ENCODE peak calls at places on chromosomes 7 and 10, in five cellular contexts. W, I, D, N and Y are unnamed samples.

GRCh38 chr7:11988186-11988585 is 156.2 kb upstream of the THSD7A start:
- DNase-seq in W (no peak), I (no peak), D (no peak), N (no peak), Y (no peak)

GRCh38 chr10:10807106-10807505 is 210.6 kb upstream of the CELF2 start:
- DNase-seq in W (no peak), I (no peak), D (no peak), N (no peak), Y (no peak)

GRCh38 chr7:16167531-16167930 is 253.8 kb downstream of the CRPPA start:
- DNase-seq in W (no peak), I (no peak), D (no peak), N (no peak), Y (no peak)

GRCh38 chr10:48976208-48976607 is 36.6 kb upstream of the LRRC18 start:
- DNase-seq in W (no peak), I (no peak), D (no peak), N (no peak), Y (no peak)

GRCh38 chr10:35335718-35336083 is 608 bp upstream of the CCNY start:
- DNase-seq in W (no peak), I (peak; percentile 38), D (no peak), N (no peak), Y (no peak)

GRCh38 chr10:49360271-49361177 is 35.4 kb downstream of the DRGX start:
- DNase-seq in W (no peak), I (peak; percentile 23), D (peak; percentile 48), N (peak; percentile 75), Y (peak; percentile 40)

GRCh38 chr10:3091346-3091787 is 24.0 kb downstream of the PFKP start:
- DNase-seq in W (no peak), I (no peak), D (no peak), N (peak; percentile 81), Y (no peak)

GRCh38 chr7:50339990-50340500 is 35.5 kb downstream of the IKZF1 start:
- DNase-seq in W (no peak), I (peak; percentile 84), D (no peak), N (no peak), Y (no peak)

GRCh38 chr10:132397671-132398565 is 918 bp downstream of the PWWP2B start:
- DNase-seq in W (no peak), I (peak; percentile 63), D (no peak), N (peak; percentile 74), Y (peak; percentile 81)

GRCh38 chr10:30963994-30964930 is 67.4 kb downstream of the ZNF438 start:
- DNase-seq in W (no peak), I (no peak), D (no peak), N (no peak), Y (no peak)

GRCh38 chr10:71694567-71694968 is 25.0 kb downstream of the C10orf105 start:
- DNase-seq in W (no peak), I (peak; percentile 32), D (peak; percentile 64), N (peak; percentile 72), Y (no peak)

GRCh38 chr10:94992811-94993210 is 54.4 kb downstream of the CYP2C9 start:
- DNase-seq in W (no peak), I (no peak), D (no peak), N (no peak), Y (no peak)

GRCh38 chr10:95404864-95405263 is 114.1 kb upstream of the PDLIM1 start:
- DNase-seq in W (no peak), I (no peak), D (no peak), N (no peak), Y (no peak)

GRCh38 chr7:32481921-32482320 is 8.3 kb downstream of the LSM5 start:
- DNase-seq in W (no peak), I (no peak), D (no peak), N (no peak), Y (no peak)

GRCh38 chr7:22700559-22701002 is 26.4 kb upstream of the IL6 start:
- DNase-seq in W (no peak), I (no peak), D (no peak), N (no peak), Y (no peak)

GRCh38 chr7:114952296-114952695 is 30.4 kb downstream of the MDFIC start:
- DNase-seq in W (no peak), I (no peak), D (no peak), N (no peak), Y (no peak)

GRCh38 chr10:22415072-22415471 is 69.8 kb downstream of the SPAG6 start:
- DNase-seq in W (no peak), I (no peak), D (no peak), N (no peak), Y (no peak)

GRCh38 chr10:46546591-46547330 is 9.7 kb downstream of the GPRIN2 start:
- DNase-seq in W (peak; percentile 45), I (peak; percentile 4), D (peak; percentile 3), N (peak; percentile 91), Y (peak; percentile 62)

GRCh38 chr7:30472081-30472770 is 6.4 kb downstream of the NOD1 start:
- DNase-seq in W (no peak), I (no peak), D (no peak), N (no peak), Y (peak; percentile 44)

GRCh38 chr10:86742230-86742629 is 14.2 kb upstream of the BMPR1A start:
- DNase-seq in W (no peak), I (no peak), D (no peak), N (no peak), Y (no peak)

GRCh38 chr10:86749835-86750234 is 6.6 kb upstream of the BMPR1A start:
- DNase-seq in W (no peak), I (no peak), D (no peak), N (no peak), Y (no peak)

GRCh38 chr10:86747796-86748581 is 8.4 kb upstream of the BMPR1A start:
- DNase-seq in W (no peak), I (no peak), D (no peak), N (no peak), Y (no peak)

GRCh38 chr10:86744067-86744725 is 12.2 kb upstream of the BMPR1A start:
- DNase-seq in W (no peak), I (no peak), D (no peak), N (no peak), Y (peak; percentile 87)
- H3K27ac ChIP-seq in W (no peak overlapping the region), I (no peak overlapping the region), D (no peak overlapping the region), N (peak overlapping the region; percentile 43), Y (peak overlapping the region; percentile 96)

GRCh38 chr7:1810961-1811849 is 141.1 kb downstream of the ELFN1 start:
- DNase-seq in W (no peak), I (no peak), D (no peak), N (peak; percentile 39), Y (peak; percentile 35)

GRCh38 chr7:1812693-1813393 is 142.8 kb downstream of the ELFN1 start:
- DNase-seq in W (no peak), I (no peak), D (no peak), N (peak; percentile 59), Y (no peak)

GRCh38 chr7:1810521-1810920 is 140.4 kb downstream of the ELFN1 start:
- DNase-seq in W (no peak), I (no peak), D (no peak), N (peak; percentile 25), Y (peak; percentile 46)

GRCh38 chr7:1813394-1814088 is 143.5 kb downstream of the ELFN1 start:
- DNase-seq in W (no peak), I (no peak), D (no peak), N (peak; percentile 55), Y (no peak)

DNA sequence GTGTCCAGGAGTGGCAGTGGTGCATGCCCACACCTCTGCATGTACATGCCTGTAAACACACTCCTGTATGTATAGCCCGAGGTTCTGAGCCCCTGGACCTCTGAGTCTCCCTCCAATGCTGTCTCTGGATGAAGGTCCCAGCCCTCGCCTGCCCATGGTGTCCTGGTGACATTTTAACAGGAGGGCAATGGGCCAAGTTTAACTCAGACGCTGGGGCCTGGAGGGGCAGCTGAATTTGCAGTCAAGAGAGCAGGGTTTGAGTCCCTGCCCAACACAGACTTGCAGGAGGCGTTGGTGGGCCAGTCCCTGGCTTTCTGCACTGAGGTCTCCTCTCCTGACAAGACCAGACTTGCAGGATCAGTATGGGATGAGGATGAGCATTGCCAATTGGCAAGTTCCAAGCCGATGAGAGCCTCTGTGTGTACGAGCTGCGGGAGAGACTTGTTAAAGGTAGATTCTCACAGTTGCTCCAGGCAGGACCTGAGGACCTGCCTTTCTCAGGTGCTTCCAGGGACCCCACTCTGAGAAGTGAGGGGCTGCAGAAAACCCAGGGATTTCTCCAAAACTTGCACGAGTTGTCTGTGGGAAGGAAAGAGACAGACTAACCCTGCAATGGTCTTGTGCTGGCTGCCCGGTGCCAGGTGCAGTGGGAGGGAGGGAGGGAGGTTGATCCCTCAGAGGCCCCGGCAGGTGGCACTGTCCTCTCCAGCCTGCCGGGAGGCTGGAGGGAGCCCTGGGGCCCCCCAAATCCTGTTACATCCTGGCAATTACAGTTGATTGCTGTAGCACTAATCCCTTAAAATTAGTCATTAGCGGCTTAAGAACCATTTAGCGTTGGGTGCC is 142.0 kb downstream of the ELFN1 start:
- DNase-seq in W (no peak), I (no peak), D (no peak), N (peak; percentile 55), Y (peak; percentile 42)
- TF ChIP-seq CTCF in W (no peak), I (no peak), D (peak; percentile 53), N (peak; percentile 39), Y (no peak)

DNA sequence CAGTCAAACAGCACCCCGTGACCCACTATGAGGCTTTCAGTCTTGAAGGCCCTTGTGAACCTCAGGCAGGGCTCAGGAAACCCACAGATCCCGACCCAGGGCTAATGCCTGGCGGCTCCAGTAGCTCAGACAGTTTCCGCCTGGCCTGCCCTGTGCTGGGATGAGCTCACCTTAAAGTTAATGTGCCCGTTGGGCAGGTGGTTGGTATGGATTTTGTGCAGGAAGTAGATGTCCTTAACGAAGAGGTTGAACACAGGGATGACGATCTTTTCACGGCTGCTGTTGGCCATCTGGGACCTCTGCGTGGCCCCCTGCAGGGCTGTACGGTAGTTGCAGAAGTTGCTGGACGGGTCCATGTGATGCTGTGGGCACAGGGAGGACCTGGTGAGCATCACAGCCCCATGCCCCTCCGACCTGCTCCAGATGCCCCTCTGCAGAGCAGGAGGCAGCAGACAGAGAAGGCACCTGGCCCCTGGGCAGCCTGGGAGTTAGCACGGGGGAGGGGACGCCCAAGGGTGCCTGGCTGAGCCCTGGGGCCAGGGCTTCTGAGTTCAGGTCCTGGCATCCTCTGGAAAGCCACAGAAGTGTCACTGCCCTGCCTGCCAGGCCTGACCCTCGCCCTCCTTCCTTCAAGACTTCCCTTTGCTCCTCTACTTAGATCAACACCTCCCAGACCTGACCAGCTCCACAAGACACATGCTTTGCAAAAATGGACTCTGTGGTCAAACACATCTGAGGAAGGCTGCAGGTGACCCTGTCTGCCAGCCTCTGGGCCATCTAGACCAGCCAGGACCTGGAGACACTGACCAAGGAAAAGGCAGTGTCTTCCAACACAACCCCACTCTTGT is 59.8 kb downstream of the CSGALNACT2 start:
- DNase-seq in W (peak; percentile 43), I (no peak), D (peak; percentile 2), N (peak; percentile 66), Y (peak; percentile 40)
- H3K27ac ChIP-seq in W (no peak overlapping the region), I (no peak overlapping the region), D (no peak overlapping the region), N (no peak overlapping the region), Y (no peak overlapping the region)

DNA sequence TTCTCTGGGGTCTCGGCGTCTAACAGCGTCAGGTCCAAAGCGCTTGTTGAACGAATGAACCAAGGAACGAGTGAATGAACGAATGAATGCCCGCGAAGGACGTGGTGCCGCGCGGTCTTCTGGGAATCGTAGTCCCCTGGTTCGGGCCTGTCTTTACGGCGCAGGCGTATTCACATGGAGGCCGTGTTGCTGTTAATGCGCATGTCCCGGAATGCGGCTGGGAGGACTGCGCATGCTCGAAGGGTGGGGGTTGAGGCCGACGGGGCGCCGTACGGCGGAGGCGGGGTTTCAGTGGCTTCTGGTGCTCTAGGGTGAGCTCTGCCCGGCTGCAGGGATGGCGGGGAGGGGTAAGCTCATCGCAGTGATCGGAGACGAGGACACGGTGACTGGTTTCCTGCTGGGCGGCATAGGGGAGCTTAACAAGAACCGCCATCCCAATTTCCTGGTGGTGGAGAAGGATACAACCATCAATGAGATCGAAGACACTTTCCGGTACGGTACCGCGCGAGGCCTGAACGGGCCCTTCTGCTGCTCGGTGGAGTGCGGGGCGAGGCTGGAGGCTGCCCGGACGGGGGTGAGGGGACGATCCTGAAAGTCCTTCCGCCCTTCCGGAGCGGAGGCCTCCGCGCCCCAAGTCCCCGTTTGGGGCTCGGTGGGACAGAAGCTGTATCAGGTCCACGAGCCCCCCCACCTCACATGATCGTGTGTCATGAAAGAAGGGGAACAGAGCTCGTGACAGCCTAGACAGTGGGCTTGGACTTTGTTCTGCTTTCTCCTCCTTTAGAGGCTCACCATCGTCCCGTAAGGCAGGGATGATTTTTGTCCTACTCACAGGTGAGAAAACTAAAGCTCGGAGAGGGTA is at the start of gene ATP6V1F:
- DNase-seq in W (peak; percentile 92), I (peak; percentile 99), D (peak; percentile 98), N (peak; percentile 99), Y (peak; percentile 99)
- TF ChIP-seq CTCF in W (no peak), I (no peak), D (no peak), N (no peak), Y (peak; percentile 18)